ENCODE peak calls at places on chromosomes 7 and 10, in seven cellular contexts. X, F, Q, D, V, Y and S are unnamed samples. For H3K4me1 and H3K36me3, the result is how much of the 10 kb centered on the place peaks cover.

GRCh38 chr7:97845622-97846203 is 26.5 kb downstream of the ASNS start:
- DNase-seq in X (no peak), F (no peak), Q (no peak), D (no peak), V (no peak), Y (no peak), S (no peak)

GRCh38 chr10:32059472-32059871 is 3.2 kb upstream of the KIF5B start:
- DNase-seq in X (no peak), F (no peak), Q (no peak), D (no peak), V (no peak), Y (no peak), S (no peak)

GRCh38 chr10:63129888-63130287 is 3.2 kb upstream of the NRBF2 start:
- DNase-seq in X (no peak), F (no peak), Q (no peak), D (no peak), V (no peak), Y (no peak), S (no peak)

GRCh38 chr7:39187130-39187529 is 209.4 kb downstream of the POU6F2 start:
- DNase-seq in X (no peak), F (no peak), Q (no peak), D (no peak), V (no peak), Y (no peak), S (no peak)

GRCh38 chr7:123998921-123999320 is 33.9 kb downstream of the TMEM229A start:
- DNase-seq in X (no peak), F (no peak), Q (no peak), D (no peak), V (no peak), Y (no peak), S (no peak)

GRCh38 chr7:92461027-92462003 is 14.0 kb downstream of the GATAD1 start:
- DNase-seq in X (no peak), F (peak), Q (no peak), D (no peak), V (no peak), Y (no peak), S (no peak)

GRCh38 chr7:108448777-108449576 is 7.3 kb downstream of the NRCAM start:
- DNase-seq in X (no peak), F (no peak), Q (no peak), D (no peak), V (no peak), Y (no peak), S (no peak)

GRCh38 chr10:28089467-28089866 is 90.6 kb upstream of the ODAD2 start:
- DNase-seq in X (no peak), F (no peak), Q (no peak), D (no peak), V (no peak), Y (no peak), S (no peak)

DNA sequence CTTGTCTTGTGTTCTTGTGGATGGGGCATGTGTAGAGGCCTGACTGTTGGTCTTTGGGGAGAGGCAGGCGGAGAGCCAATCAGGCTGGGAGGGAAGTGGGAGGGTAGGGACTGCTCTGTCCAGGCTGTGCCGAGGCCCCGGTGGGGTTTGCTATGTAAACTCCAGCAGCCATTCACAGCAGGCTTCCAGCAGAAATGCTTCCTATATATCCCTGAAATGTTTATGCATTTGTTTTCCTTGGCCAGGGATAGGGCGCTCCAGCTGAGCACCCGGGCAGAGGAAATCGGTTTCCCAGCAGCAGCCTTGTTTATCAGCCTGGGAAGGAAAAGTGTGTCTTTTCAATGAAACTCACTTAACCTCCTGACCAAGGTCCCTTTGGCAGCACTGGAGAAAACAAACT is 18.3 kb upstream of the AQP1 start:
- DNase-seq in X (no peak), F (peak), Q (no peak), D (no peak), V (no peak), Y (no peak), S (no peak)
- H3K27ac ChIP-seq in X (no peak), F (peak), Q (peak), D (peak), V (peak), Y (peak), S (no peak)

GRCh38 chr10:79158004-79158340 is 89.2 kb downstream of the ZMIZ1 start:
- DNase-seq in X (no peak), F (no peak), Q (no peak), D (no peak), V (peak), Y (no peak), S (no peak)
- H3K4me1 ChIP-seq in X (half or more), F (half or more), Q (half or more), D (half or more), V (half or more), Y (half or more), S (under half)

DNA sequence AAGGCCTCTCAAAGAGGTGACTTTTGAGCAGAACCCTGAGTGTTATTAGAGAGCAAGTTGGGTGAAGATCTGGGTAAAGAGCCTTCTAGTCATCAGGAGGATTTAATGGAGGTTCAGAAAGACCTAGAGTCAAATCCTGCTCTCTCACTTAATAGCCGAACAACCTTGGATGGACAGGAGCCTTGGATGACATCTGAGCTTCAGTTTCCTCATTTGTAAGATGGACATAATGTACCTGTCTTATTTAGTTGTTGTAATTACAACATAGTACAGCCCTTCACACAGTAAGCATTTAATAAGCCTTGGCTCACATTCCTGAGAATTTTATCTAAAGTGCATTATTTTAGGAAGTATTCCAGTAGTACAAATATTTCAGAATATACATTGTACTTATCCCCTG is 57.0 kb downstream of the C1GALT1 start:
- DNase-seq in X (no peak), F (no peak), Q (no peak), D (no peak), V (no peak), Y (no peak), S (no peak)
- H3K36me3 ChIP-seq in X (under half), F (under half), Q (under half), D (under half), V (under half), Y (under half), S (under half)

DNA sequence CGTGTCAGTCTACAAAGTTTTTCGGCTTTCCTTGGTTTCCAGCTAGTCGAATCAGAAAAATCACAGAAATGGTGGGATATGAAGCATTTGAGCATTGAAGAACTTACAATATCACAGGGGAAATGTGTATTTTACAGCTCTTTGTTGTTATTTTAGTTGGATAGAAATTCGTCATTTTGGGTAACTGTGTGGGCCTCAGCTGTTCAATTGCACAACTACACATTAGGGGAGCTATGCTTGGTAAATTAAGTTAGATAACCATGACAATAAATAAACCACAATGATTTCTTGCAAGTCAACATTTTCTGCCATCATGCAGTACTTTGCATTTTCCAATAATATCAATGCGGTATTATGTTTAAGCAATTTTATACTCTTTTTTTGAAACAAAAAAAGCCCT is 80.4 kb upstream of the ANK3 start:
- DNase-seq in X (no peak), F (no peak), Q (no peak), D (no peak), V (no peak), Y (no peak), S (no peak)
- H3K27ac ChIP-seq in X (no peak), F (no peak), Q (no peak), D (no peak), V (no peak), Y (no peak), S (no peak)